ENCODE peak calls at places on chromosomes 1 and 21, in eight cellular contexts. S is stimulated activated CD4-positive, alpha-beta T cell treated with anti-CD3 and anti-CD28 coated beads, Interleukin-2, amount 100 ng/mL, for 48 hours; W is mesendoderm; U is Caki2; T is A673; M is GM13977; A is HEK293T; C is progenitor cell of endocrine pancreas. X is an unnamed sample.

GRCh38 chr1:227788279-227789041 is 27.0 kb upstream of the PRSS38 start:
- DNase-seq in S (peak), T (peak), M (peak), W (peak), C (peak), U (peak), A (peak), X (peak)

GRCh38 chr1:192968323-192968722 is 90.8 kb downstream of the UCHL5 start:
- DNase-seq in S (no peak), C (no peak), A (no peak), W (no peak), T (no peak), M (no peak), U (no peak), X (no peak)

GRCh38 chr1:92820024-92820423 is 11.8 kb upstream of the RPL5 start:
- DNase-seq in S (no peak), M (no peak), C (no peak), T (no peak), A (no peak), U (no peak), W (peak), X (no peak)

GRCh38 chr1:100187912-100188311 is 9.9 kb upstream of the LRRC39 start:
- DNase-seq in W (no peak), T (peak), A (no peak), C (no peak), S (no peak), M (no peak), U (peak), X (no peak)

GRCh38 chr21:42574234-42575027 is 60.8 kb downstream of the SLC37A1 start:
- DNase-seq in M (no peak), U (no peak), T (no peak), A (no peak), W (no peak), C (no peak), S (no peak), X (no peak)

GRCh38 chr1:164794310-164794709 is 235.3 kb downstream of the PBX1 start:
- DNase-seq in W (no peak), C (no peak), M (no peak), T (no peak), A (no peak), S (no peak), U (peak), X (no peak)

GRCh38 chr1:171636141-171636540 is 14.1 kb downstream of the MYOCOS start:
- DNase-seq in T (no peak), S (no peak), A (no peak), W (no peak), U (no peak), C (no peak), M (no peak), X (no peak)

GRCh38 chr21:39630191-39630591 is 17.5 kb downstream of the B3GALT5 start:
- DNase-seq in A (no peak), S (no peak), C (no peak), W (no peak), U (peak), M (no peak), T (no peak), X (no peak)

GRCh38 chr21:34351786-34352241 is 12.0 kb upstream of the KCNE2 start:
- DNase-seq in M (peak), A (peak), C (peak), W (peak), T (peak), S (peak), U (peak), X (peak)

GRCh38 chr1:24119859-24120756 is 8.2 kb upstream of the MYOM3 start:
- DNase-seq in M (no peak), S (no peak), U (peak), A (no peak), C (no peak), T (no peak), W (no peak), X (no peak)

GRCh38 chr1:204417231-204417997 is 5.8 kb upstream of the PPP1R15B start:
- DNase-seq in M (no peak), T (peak), A (peak), C (no peak), U (peak), W (peak), S (peak), X (no peak)

GRCh38 chr1:41383094-41383852 is 22.0 kb downstream of the FOXO6 start:
- DNase-seq in U (no peak), M (peak), T (no peak), W (peak), S (no peak), A (no peak), C (no peak), X (no peak)

GRCh38 chr1:52867060-52867845 is 24.7 kb downstream of the ZYG11A start:
- DNase-seq in W (no peak), A (no peak), M (peak), U (no peak), C (no peak), T (no peak), S (no peak), X (no peak)

GRCh38 chr1:176315519-176316220 is 108.6 kb upstream of the COP1 start:
- DNase-seq in M (no peak), U (no peak), W (no peak), T (no peak), C (no peak), A (no peak), S (no peak), X (no peak)

GRCh38 chr1:63946866-63947491 is 173.2 kb downstream of the ROR1 start:
- DNase-seq in U (no peak), M (no peak), T (no peak), W (peak), C (no peak), S (no peak), A (no peak), X (no peak)

GRCh38 chr1:208216062-208216461 is 28.1 kb downstream of the PLXNA2 start:
- DNase-seq in M (no peak), A (no peak), W (no peak), C (no peak), T (no peak), S (no peak), U (no peak), X (no peak)

GRCh38 chr1:165574295-165574694 is 30.5 kb downstream of the LRRC52 start:
- DNase-seq in U (no peak), C (no peak), W (no peak), T (no peak), M (no peak), A (no peak), S (no peak), X (no peak)

GRCh38 chr1:157966034-157966671 is 27.3 kb upstream of the KIRREL1 start:
- DNase-seq in W (peak), U (peak), S (no peak), T (peak), A (no peak), C (no peak), M (no peak), X (no peak)

GRCh38 chr1:8845104-8846097 is 28.0 kb upstream of the RERE start:
- DNase-seq in A (no peak), M (no peak), C (no peak), U (no peak), W (no peak), S (no peak), T (no peak), X (no peak)

GRCh38 chr1:38029081-38029681 is 16.6 kb downstream of the UTP11 start:
- DNase-seq in A (peak), M (peak), U (no peak), W (peak), C (no peak), T (peak), S (no peak), X (no peak)

GRCh38 chr1:195731385-195731784 is 876.9 kb downstream of the KCNT2 start:
- DNase-seq in T (no peak), A (no peak), U (no peak), W (no peak), S (no peak), M (no peak), C (no peak), X (no peak)

GRCh38 chr1:211420389-211420788 is 71.6 kb downstream of the RD3 start:
- DNase-seq in T (peak), U (peak), M (no peak), S (no peak), C (no peak), W (peak), A (peak), X (no peak)

GRCh38 chr1:168512864-168513595 is 30.8 kb downstream of the XCL2 start:
- DNase-seq in U (no peak), T (no peak), M (no peak), C (no peak), A (no peak), W (no peak), S (no peak), X (no peak)

GRCh38 chr21:45504021-45504515 is 38.2 kb downstream of the SLC19A1 start:
- DNase-seq in U (no peak), A (no peak), W (no peak), T (no peak), M (no peak), S (no peak), C (no peak), X (no peak)

X was measured in stimulated activated naive B cell treated with anti-CD40 and anti-IgM and Interleukin-4, amounts not matched to agents 10 μg/mL and 1 μg/mL and 100 μg/mL, for 72 hours.